ENCODE peak calls at places on chromosome 13, in four cellular contexts. One of them, this sample, is unnamed. For H3K4me1, the result is how much of the 10 kb centered on the place peaks cover.

GRCh38 chr13:28339419-28339818 is 155.5 kb downstream of the FLT1 start:
- DNase-seq in GM23338: no peak
- DNase-seq in HCT116: no peak
- DNase-seq in K562: no peak
- DNase-seq in this sample: no peak

GRCh38 chr13:107650081-107650701 is 565.1 kb downstream of the LIG4 start:
- DNase-seq in GM23338: peak
- DNase-seq in HCT116: peak
- DNase-seq in K562: peak
- DNase-seq in this sample: peak

GRCh38 chr13:38866649-38867048 is 124.0 kb downstream of the STOML3 start:
- DNase-seq in GM23338: no peak
- DNase-seq in HCT116: no peak
- DNase-seq in K562: no peak
- DNase-seq in this sample: no peak

GRCh38 chr13:43058318-43058674 is 34.9 kb downstream of the DNAJC15 start:
- DNase-seq in GM23338: no peak
- DNase-seq in HCT116: peak
- DNase-seq in K562: no peak
- DNase-seq in this sample: no peak

GRCh38 chr13:42272115-42272756 is at the start of gene AKAP11:
- DNase-seq in GM23338: peak
- DNase-seq in HCT116: no peak
- DNase-seq in K562: peak
- DNase-seq in this sample: no peak

GRCh38 chr13:39107484-39108040 is 69.3 kb downstream of the NHLRC3 start:
- DNase-seq in GM23338: no peak
- DNase-seq in HCT116: no peak
- DNase-seq in K562: no peak
- DNase-seq in this sample: no peak

GRCh38 chr13:103299079-103299478 is 232.9 kb upstream of the SLC10A2 start:
- DNase-seq in GM23338: peak
- DNase-seq in HCT116: no peak
- DNase-seq in K562: no peak
- DNase-seq in this sample: no peak

GRCh38 chr13:75635621-75636338 is at the start of gene LMO7:
- DNase-seq in GM23338: peak
- DNase-seq in HCT116: no peak
- DNase-seq in K562: peak
- DNase-seq in this sample: no peak

GRCh38 chr13:87919956-87920355 is 248.8 kb downstream of the SLITRK5 start:
- DNase-seq in GM23338: peak
- DNase-seq in HCT116: no peak
- DNase-seq in K562: no peak
- DNase-seq in this sample: no peak

GRCh38 chr13:74077847-74078246 is 56.4 kb downstream of the KLF12 start:
- DNase-seq in GM23338: no peak
- DNase-seq in HCT116: no peak
- DNase-seq in K562: no peak
- DNase-seq in this sample: no peak

GRCh38 chr13:21567714-21568113 is 36.3 kb downstream of the MICU2 start:
- DNase-seq in GM23338: no peak
- DNase-seq in HCT116: no peak
- DNase-seq in K562: peak
- DNase-seq in this sample: no peak

GRCh38 chr13:21208755-21209154 is 32.3 kb downstream of the MRPL57 start:
- DNase-seq in GM23338: no peak
- DNase-seq in HCT116: no peak
- DNase-seq in K562: no peak
- DNase-seq in this sample: no peak

GRCh38 chr13:41639237-41639904 is 182.0 kb downstream of the RGCC start:
- DNase-seq in GM23338: no peak
- DNase-seq in HCT116: no peak
- DNase-seq in K562: no peak
- DNase-seq in this sample: no peak

GRCh38 chr13:44906758-44907157 is 82.5 kb downstream of the NUFIP1 start:
- DNase-seq in GM23338: no peak
- DNase-seq in HCT116: no peak
- DNase-seq in K562: no peak
- DNase-seq in this sample: no peak

DNA sequence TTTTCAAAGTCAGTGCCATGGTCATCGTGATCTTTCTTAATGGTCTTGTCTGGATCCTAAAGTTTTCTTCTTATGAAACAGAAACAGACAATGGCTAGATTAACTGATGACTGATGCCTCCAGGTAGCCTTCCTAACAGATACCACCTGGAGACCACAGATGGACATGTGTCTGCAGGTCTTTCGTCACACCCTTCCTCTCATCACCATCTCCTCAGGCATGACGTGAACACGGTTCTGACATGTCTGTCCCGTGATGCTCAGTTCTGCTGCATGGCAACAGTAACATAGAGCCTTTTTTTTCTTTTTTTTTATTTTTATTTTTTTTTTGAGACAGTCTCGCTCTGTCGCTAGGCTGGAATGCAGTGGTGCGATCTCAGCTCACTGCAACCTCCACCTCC is 13.1 kb upstream of the LAMP1 start:
- DNase-seq in GM23338: no peak
- DNase-seq in HCT116: no peak
- DNase-seq in K562: no peak
- DNase-seq in this sample: no peak
- H3K4me3 ChIP-seq in GM23338: no peak
- H3K4me3 ChIP-seq in HCT116: no peak
- H3K4me3 ChIP-seq in K562: no peak
- H3K4me3 ChIP-seq in this sample: no peak

DNA sequence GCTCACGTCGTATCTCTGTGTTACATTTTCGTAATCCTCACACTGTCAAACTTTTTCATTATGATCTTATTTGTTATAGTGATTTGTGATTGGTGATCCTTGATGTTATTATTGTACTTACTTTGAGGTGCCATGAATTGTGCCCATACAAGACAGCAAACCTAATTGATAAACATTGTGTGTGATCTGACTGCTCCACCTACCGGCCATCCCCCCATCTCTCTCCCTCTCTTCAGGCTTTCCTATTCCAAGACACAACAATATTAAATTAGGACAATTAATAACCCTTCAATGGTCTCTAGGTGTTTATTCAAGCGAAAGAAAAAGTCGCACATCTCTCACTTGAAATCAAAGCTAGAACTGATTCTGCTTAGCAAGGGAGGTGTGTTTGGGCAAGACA is 349.3 kb downstream of the RBM26 start:
- DNase-seq in GM23338: peak
- DNase-seq in HCT116: no peak
- DNase-seq in K562: no peak
- DNase-seq in this sample: no peak
- H3K4me1 ChIP-seq in GM23338: under half
- H3K4me1 ChIP-seq in HCT116: under half
- H3K4me1 ChIP-seq in K562: under half
- H3K4me1 ChIP-seq in this sample: under half

GRCh38 chr13:48906200-48906599 is 69.5 kb upstream of the FNDC3A start:
- DNase-seq in GM23338: no peak
- DNase-seq in HCT116: no peak
- DNase-seq in K562: no peak
- DNase-seq in this sample: no peak
- TF ChIP-seq REST in GM23338: no peak
- TF ChIP-seq REST in HCT116: no peak
- TF ChIP-seq REST in K562: no peak
- TF ChIP-seq REST in this sample: no peak

DNA sequence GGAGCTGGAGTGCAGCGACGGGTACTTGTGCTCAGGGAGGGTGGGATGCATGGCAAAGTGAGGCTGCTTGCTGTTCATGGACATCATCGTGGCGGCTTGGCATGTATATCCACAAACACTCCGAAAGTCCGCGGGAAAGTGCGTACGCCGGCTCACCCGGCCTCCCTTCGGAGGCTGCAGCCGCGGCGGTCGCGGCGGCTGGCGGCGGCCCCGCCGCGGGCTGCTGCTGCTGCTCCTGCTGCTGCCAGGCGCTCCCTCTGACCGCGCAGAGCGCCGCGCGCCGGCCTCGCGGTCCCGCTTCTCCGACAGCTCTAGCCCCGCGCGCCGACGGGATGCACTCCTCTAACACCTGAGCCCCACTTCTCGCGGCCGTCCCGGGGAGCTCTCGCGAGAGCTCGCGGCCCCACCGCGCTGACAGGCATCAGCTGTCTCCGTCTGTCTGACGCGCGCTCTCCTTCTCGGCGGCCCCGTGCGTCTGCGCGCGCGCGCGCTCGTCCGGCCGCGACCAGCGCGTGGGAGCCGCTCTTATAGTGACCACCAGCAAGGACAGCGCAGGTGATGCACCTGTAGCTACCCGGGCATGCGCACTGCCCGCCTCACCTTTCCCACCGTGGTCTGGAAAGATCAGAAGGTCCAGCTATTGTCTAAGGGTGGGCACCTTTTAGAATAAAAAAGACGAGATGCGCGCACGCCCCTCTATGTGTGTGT is at the start of gene POU4F1:
- DNase-seq in GM23338: peak
- DNase-seq in HCT116: no peak
- DNase-seq in K562: peak
- DNase-seq in this sample: no peak
- H3K4me3 ChIP-seq in GM23338: peak
- H3K4me3 ChIP-seq in HCT116: no peak
- H3K4me3 ChIP-seq in K562: peak
- H3K4me3 ChIP-seq in this sample: no peak

GRCh38 chr13:110326263-110326904 is 19.3 kb downstream of the COL4A2 start:
- DNase-seq in GM23338: no peak
- DNase-seq in HCT116: no peak
- DNase-seq in K562: no peak
- DNase-seq in this sample: no peak

GRCh38 chr13:110329258-110329657 is 22.2 kb downstream of the COL4A2 start:
- DNase-seq in GM23338: no peak
- DNase-seq in HCT116: no peak
- DNase-seq in K562: no peak
- DNase-seq in this sample: no peak

GRCh38 chr13:110329798-110330461 is 22.8 kb downstream of the COL4A2 start:
- DNase-seq in GM23338: no peak
- DNase-seq in HCT116: no peak
- DNase-seq in K562: no peak
- DNase-seq in this sample: no peak

GRCh38 chr13:110328509-110328908 is 21.4 kb downstream of the COL4A2 start:
- DNase-seq in GM23338: no peak
- DNase-seq in HCT116: no peak
- DNase-seq in K562: no peak
- DNase-seq in this sample: no peak

DNA sequence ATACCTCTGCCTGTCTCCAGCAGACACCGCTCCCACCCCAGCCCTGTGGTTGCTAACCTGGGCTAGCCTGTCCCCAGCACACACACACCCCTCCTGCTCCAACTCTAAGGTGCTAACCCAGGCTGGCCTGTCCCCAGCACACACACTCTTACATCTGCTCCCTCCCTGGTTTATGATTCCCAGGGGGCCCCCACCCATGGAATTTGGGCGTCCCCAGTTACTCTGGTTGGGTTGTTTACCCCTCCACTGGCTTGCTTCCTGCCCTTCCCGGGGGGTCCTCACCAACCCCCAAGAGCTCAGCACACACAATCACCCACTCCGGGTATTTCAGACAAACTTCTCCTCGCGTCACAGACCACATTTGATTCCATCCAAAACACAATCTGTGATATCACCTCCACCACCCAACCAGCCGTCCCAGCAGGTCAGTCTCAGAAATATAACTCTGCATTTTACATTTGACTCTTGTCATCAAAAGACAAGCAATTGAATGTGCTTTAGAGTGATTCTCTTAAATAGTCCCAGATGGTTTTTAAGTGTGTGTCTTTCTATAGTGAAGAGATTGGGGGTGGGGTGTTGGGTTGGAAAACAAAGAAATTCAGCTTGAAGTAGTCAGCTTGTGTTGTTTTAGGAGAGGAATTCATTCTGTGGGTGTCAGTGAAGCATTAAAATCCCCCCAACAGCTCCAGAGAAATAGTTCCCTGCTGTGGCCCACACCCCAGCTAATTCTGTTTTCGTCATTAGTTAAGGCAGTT is 20.1 kb downstream of the COL4A2 start:
- DNase-seq in GM23338: peak
- DNase-seq in HCT116: no peak
- DNase-seq in K562: no peak
- DNase-seq in this sample: no peak
- H3K4me1 ChIP-seq in GM23338: under half
- H3K4me1 ChIP-seq in HCT116: under half
- H3K4me1 ChIP-seq in K562: under half
- H3K4me1 ChIP-seq in this sample: under half

GRCh38 chr13:94952787-94953186 is 240.4 kb upstream of the SOX21 start:
- DNase-seq in GM23338: no peak
- DNase-seq in HCT116: no peak
- DNase-seq in K562: no peak
- DNase-seq in this sample: no peak
- TF ChIP-seq REST in GM23338: peak
- TF ChIP-seq REST in HCT116: no peak
- TF ChIP-seq REST in K562: no peak
- TF ChIP-seq REST in this sample: no peak